ENCODE peak calls at places on chromosomes 3 and 15, in seven cellular contexts. H is H9, T is mesendoderm, N is trophoblast cell, O is neuronal stem cell, D is IMR-90, L is H1. Y is an unnamed sample.

GRCh38 chr3:189652042-189652441 is 20.9 kb downstream of the TP63 start:
- DNase-seq in D (peak), T (peak), L (peak), N (peak), O (no peak), H (peak), Y (peak)

GRCh38 chr3:113242091-113242581 is 30.8 kb downstream of the BOC start:
- DNase-seq in D (peak), L (no peak), T (peak), H (peak), N (no peak), O (no peak), Y (peak)

GRCh38 chr3:142987707-142988106 is 13.7 kb upstream of the U2SURP start:
- DNase-seq in D (peak), O (no peak), H (no peak), L (no peak), N (no peak), T (peak), Y (peak)

GRCh38 chr15:63605816-63606215 is 8.6 kb downstream of the FBXL22 start:
- DNase-seq in N (no peak), H (no peak), D (no peak), L (no peak), O (no peak), T (no peak), Y (no peak)

GRCh38 chr15:71109890-71110289 is 5.4 kb upstream of the THSD4 start:
- DNase-seq in L (no peak), N (no peak), O (no peak), T (no peak), H (peak), D (no peak), Y (no peak)

GRCh38 chr3:129440648-129441190 is 695 bp downstream of the IFT122 start:
- DNase-seq in O (no peak), L (no peak), H (no peak), D (no peak), N (no peak), T (no peak), Y (no peak)

GRCh38 chr3:33196538-33196937 is 22.1 kb downstream of the SUSD5 start:
- DNase-seq in D (no peak), O (no peak), H (no peak), L (no peak), N (no peak), T (no peak), Y (no peak)

GRCh38 chr3:184954251-184954650 is 142.3 kb downstream of the VPS8 start:
- DNase-seq in H (no peak), D (no peak), T (peak), N (no peak), L (no peak), O (no peak), Y (no peak)

GRCh38 chr3:72246685-72247084 is 461.7 kb upstream of the PROK2 start:
- DNase-seq in N (no peak), L (no peak), H (no peak), D (no peak), T (no peak), O (no peak), Y (no peak)

GRCh38 chr15:73677146-73677607 is 7.0 kb upstream of the CD276 start:
- DNase-seq in D (peak), T (peak), O (peak), N (peak), H (peak), L (peak), Y (peak)

GRCh38 chr3:110743202-110743601 is 328.4 kb upstream of the NECTIN3 start:
- DNase-seq in N (no peak), L (no peak), H (no peak), D (no peak), O (no peak), T (peak), Y (no peak)

GRCh38 chr15:74317820-74318375 is 49.5 kb downstream of the CYP11A1 start:
- DNase-seq in O (no peak), H (no peak), L (no peak), D (peak), T (peak), N (peak), Y (peak)

DNA sequence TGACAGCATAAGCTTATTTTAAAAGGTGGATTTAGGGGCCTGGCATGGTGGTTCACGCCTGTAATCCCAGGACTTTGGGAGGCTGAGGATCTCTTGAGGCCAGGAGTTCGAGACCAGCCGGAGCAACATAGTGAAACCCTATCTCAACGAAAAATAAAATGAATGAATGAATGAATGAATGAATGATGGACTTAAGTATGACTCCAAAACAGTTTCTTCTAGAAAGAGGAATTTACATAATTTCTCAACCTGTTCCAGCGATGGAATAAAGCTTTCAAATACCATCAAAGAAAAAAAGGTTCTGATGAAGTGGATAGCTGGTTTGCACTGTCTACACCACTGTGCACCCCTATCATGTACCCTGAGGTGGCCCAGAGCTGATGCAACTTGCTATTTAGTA is 20.1 kb upstream of the NR2C2 start:
- DNase-seq in T (no peak), H (no peak), N (no peak), D (no peak), O (no peak), L (no peak), Y (no peak)
- H3K9ac ChIP-seq in T (no peak), H (no peak), N (no peak), D (no peak), O (no peak), L (no peak), Y (no peak)

GRCh38 chr3:119149484-119149883 is 3.5 kb downstream of the TEX55 start:
- DNase-seq in D (peak), N (no peak), H (no peak), T (no peak), O (no peak), L (no peak), Y (peak)
- H3K23ac ChIP-seq in D (no peak), N (no peak), H (no peak), T (no peak), O (no peak), L (no peak), Y (no peak)

DNA sequence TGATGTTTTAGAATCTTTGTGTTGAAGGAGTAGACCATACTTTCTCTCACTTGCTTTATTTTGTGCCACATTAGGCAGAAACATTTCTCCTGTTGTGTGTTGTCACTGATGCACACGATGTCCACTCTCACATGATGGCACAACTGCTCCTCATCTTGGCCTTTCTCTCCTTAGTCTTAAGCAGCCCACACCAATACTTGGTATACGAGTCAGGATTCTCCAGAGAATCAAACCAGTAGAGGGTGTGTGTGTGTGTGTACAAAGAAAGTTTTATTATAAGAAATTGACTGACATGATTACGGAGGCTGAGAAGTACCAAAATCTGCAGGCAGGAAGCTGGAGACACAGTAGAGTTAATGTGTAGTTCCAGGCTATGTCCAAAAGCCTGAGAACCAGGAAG is 187.1 kb downstream of the ALCAM start:
- DNase-seq in D (peak), T (no peak), H (no peak), O (no peak), L (no peak), N (no peak), Y (no peak)
- H4K8ac ChIP-seq in D (no peak), T (no peak), H (no peak), O (no peak), L (no peak), N (no peak), Y (no peak)

DNA sequence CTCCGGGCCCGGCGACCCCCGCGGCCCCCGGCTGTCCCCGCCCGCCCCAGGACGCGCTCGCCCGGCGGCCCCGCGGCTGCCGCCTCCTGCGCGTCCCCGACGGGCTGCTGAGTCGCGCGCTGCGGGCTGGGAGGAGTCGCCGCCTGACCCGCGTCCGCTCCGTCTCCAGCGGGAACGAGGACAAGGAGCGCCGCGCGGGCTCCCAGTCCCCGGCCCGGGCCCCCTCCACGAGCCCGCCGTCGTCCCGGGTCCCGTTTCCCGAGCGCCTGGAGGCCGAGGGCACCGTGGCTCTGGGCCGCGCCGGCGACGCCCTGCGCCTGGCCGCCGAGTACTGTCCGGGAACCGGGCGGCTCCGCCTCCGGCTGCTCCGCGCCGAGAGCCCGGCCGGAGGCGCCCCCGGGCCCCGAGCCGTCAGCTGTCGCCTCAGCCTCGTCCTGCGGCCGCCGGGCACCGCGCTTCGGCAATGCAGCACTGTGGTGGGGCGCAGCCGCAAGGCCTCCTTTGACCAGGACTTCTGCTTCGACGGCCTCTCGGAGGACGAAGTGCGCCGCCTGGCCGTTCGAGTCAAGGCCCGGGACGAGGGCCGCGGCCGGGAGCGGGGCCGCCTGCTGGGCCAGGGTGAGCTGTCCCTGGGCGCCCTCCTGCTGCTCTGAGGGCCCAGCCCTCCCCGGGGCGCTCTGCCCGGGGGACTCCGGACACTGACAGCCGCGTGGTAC is 1.5 kb downstream of the C2CD4A start:
- DNase-seq in O (peak), H (peak), D (no peak), N (peak), T (peak), L (peak), Y (peak)
- H3K9ac ChIP-seq in O (peak), H (no peak), D (no peak), N (no peak), T (peak), L (no peak), Y (peak)

Y was measured in mesenchymal stem cell.